ENCODE peak calls at places on chromosomes 5 and 9, in nine cellular contexts. W is activated CD4-positive, alpha-beta T cell treated with anti-CD3 and anti-CD28 coated beads, Interleukin-2, amount 10 ng/mL, durations not matched to agents 7 days and 5 days; E is GM06990; M is NCI-H1105; G is amygdala; I is A549; K is MV-4-11; B is kidney epithelial cell; R is ELR. A is an unnamed sample.

GRCh38 chr5:76544268-76544926 is 78.8 kb downstream of the F2RL2 start:
- DNase-seq in W (peak; percentile 73), E (no peak), M (no peak), G (no peak), I (peak; percentile 44), K (peak; percentile 56), B (no peak), R (peak; percentile 38), A (peak; percentile 53)

GRCh38 chr5:39211773-39212172 is 7.6 kb downstream of the FYB1 start:
- DNase-seq in W (peak; percentile 52), E (no peak), M (no peak), G (no peak), I (no peak), K (peak; percentile 74), B (no peak), R (no peak), A (no peak)

GRCh38 chr5:139849942-139850341 is 54.3 kb downstream of the PSD2 start:
- DNase-seq in W (no peak), E (no peak), M (no peak), G (no peak), I (no peak), K (no peak), B (no peak), R (no peak), A (peak; percentile 67)

GRCh38 chr5:96080557-96080956 is 118.9 kb upstream of the ELL2 start:
- DNase-seq in W (no peak), E (no peak), M (no peak), G (no peak), I (no peak), K (peak; percentile 10), B (no peak), R (peak; percentile 84), A (no peak)

GRCh38 chr9:130877300-130877699 is 19.3 kb downstream of the QRFP start:
- DNase-seq in W (no peak), E (no peak), M (no peak), G (no peak), I (no peak), K (no peak), B (no peak), R (no peak), A (no peak)

GRCh38 chr9:136578915-136579637 is 33.2 kb upstream of the NOTCH1 start:
- DNase-seq in W (peak; percentile 18), E (no peak), M (no peak), G (no peak), I (no peak), K (no peak), B (no peak), R (no peak), A (peak; percentile 50)

GRCh38 chr9:128420060-128420650 is 502 bp upstream of the CERCAM start:
- DNase-seq in W (peak; percentile 51), E (peak; percentile 81), M (peak; percentile 46), G (peak; percentile 78), I (peak; percentile 71), K (peak; percentile 63), B (no peak), R (peak; percentile 79), A (peak; percentile 67)

GRCh38 chr5:100232730-100233129 is 302.4 kb upstream of the FAM174A start:
- DNase-seq in W (no peak), E (no peak), M (no peak), G (no peak), I (no peak), K (no peak), B (no peak), R (no peak), A (no peak)

GRCh38 chr5:77282337-77283027 is 72.0 kb downstream of the PDE8B start:
- DNase-seq in W (no peak), E (no peak), M (no peak), G (no peak), I (no peak), K (no peak), B (no peak), R (peak; percentile 83), A (no peak)

GRCh38 chr9:32350682-32351081 is 33.8 kb upstream of the ACO1 start:
- DNase-seq in W (no peak), E (no peak), M (peak; percentile 20), G (no peak), I (peak; percentile 5), K (peak; percentile 46), B (no peak), R (peak; percentile 44), A (peak; percentile 25)

GRCh38 chr9:98811051-98811650 is 3.7 kb downstream of the GALNT12 start:
- DNase-seq in W (no peak), E (no peak), M (no peak), G (no peak), I (no peak), K (peak; percentile 45), B (no peak), R (peak; percentile 93), A (no peak)

GRCh38 chr5:74384851-74385250 is 255.7 kb downstream of the ENC1 start:
- DNase-seq in W (no peak), E (no peak), M (no peak), G (no peak), I (no peak), K (no peak), B (no peak), R (no peak), A (no peak)

GRCh38 chr5:172868924-172869565 is 35.0 kb downstream of the ERGIC1 start:
- DNase-seq in W (no peak), E (no peak), M (no peak), G (peak; percentile 72), I (peak; percentile 83), K (no peak), B (peak; percentile 73), R (peak; percentile 93), A (no peak)

GRCh38 chr5:16777432-16777831 is 158.7 kb downstream of the MYO10 start:
- DNase-seq in W (no peak), E (no peak), M (no peak), G (no peak), I (no peak), K (no peak), B (no peak), R (no peak), A (no peak)

GRCh38 chr5:81401266-81401665 is 7.3 kb upstream of the ACOT12 start:
- DNase-seq in W (no peak), E (no peak), M (no peak), G (no peak), I (no peak), K (no peak), B (no peak), R (no peak), A (no peak)

GRCh38 chr5:54883374-54884194 is 101.8 kb downstream of the ESM1 start:
- DNase-seq in W (no peak), E (no peak), M (no peak), G (no peak), I (no peak), K (no peak), B (no peak), R (peak; percentile 57), A (no peak)

GRCh38 chr5:111271885-111272284 is 47.7 kb downstream of the CAMK4 start:
- DNase-seq in W (no peak), E (no peak), M (no peak), G (no peak), I (no peak), K (no peak), B (no peak), R (no peak), A (no peak)

GRCh38 chr5:76389513-76390154 is 13.5 kb upstream of the IQGAP2 start:
- DNase-seq in W (no peak), E (no peak), M (no peak), G (no peak), I (no peak), K (no peak), B (no peak), R (no peak), A (no peak)

GRCh38 chr5:27266184-27266583 is 227.8 kb upstream of the CDH9 start:
- DNase-seq in W (no peak), E (no peak), M (no peak), G (no peak), I (no peak), K (peak; percentile 93), B (no peak), R (no peak), A (no peak)

GRCh38 chr5:64298586-64298985 is 132.9 kb downstream of the RNF180 start:
- DNase-seq in W (no peak), E (no peak), M (no peak), G (no peak), I (no peak), K (no peak), B (no peak), R (no peak), A (no peak)

GRCh38 chr5:151757233-151758140 is 944 bp downstream of the ATOX1 start:
- DNase-seq in W (peak; percentile 15), E (no peak), M (no peak), G (peak; percentile 46), I (no peak), K (no peak), B (no peak), R (peak; percentile 54), A (no peak)

GRCh38 chr5:116097301-116097700 is 12.5 kb downstream of the COMMD10 start:
- DNase-seq in W (no peak), E (no peak), M (no peak), G (no peak), I (no peak), K (no peak), B (no peak), R (peak; percentile 24), A (no peak)

GRCh38 chr5:155943516-155944407 is 383.2 kb upstream of the SGCD start:
- DNase-seq in W (peak; percentile 35), E (no peak), M (peak; percentile 9), G (no peak), I (peak; percentile 27), K (no peak), B (peak; percentile 31), R (peak; percentile 3), A (peak; percentile 33)

GRCh38 chr9:75152416-75152815 is 64.1 kb downstream of the OSTF1 start:
- DNase-seq in W (peak; percentile 77), E (no peak), M (no peak), G (no peak), I (no peak), K (no peak), B (no peak), R (no peak), A (no peak)

GRCh38 chr5:169904059-169904458 is 76.2 kb downstream of the INSYN2B start:
- DNase-seq in W (no peak), E (no peak), M (no peak), G (no peak), I (no peak), K (no peak), B (no peak), R (no peak), A (no peak)

GRCh38 chr5:128274441-128274840 is 190.9 kb downstream of the SLC12A2 start:
- DNase-seq in W (no peak), E (no peak), M (no peak), G (no peak), I (no peak), K (no peak), B (no peak), R (no peak), A (no peak)

GRCh38 chr9:131404581-131404980 is 10.7 kb downstream of the PRRC2B start:
- DNase-seq in W (no peak), E (no peak), M (no peak), G (no peak), I (no peak), K (no peak), B (no peak), R (no peak), A (no peak)

GRCh38 chr9:71626395-71626794 is 141.9 kb downstream of the CEMIP2 start:
- DNase-seq in W (no peak), E (no peak), M (no peak), G (no peak), I (no peak), K (no peak), B (no peak), R (no peak), A (no peak)

GRCh38 chr5:117149312-117149711 is 574.7 kb upstream of the SEMA6A start:
- DNase-seq in W (no peak), E (no peak), M (no peak), G (no peak), I (no peak), K (no peak), B (no peak), R (no peak), A (no peak)

GRCh38 chr9:4832786-4833579 is 40.2 kb downstream of the RCL1 start:
- DNase-seq in W (peak; percentile 22), E (no peak), M (no peak), G (no peak), I (peak; percentile 70), K (no peak), B (peak; percentile 98), R (peak; percentile 99), A (peak; percentile 85)

GRCh38 chr5:131810510-131811249 is 13.9 kb upstream of the FNIP1 start:
- DNase-seq in W (peak; percentile 31), E (no peak), M (no peak), G (no peak), I (no peak), K (peak; percentile 49), B (no peak), R (peak; percentile 50), A (peak; percentile 20)